ENCODE peak calls at places on chromosomes 16 and 17, in ten cellular contexts. N, M, W, P, G, C, I, X, R and V are unnamed samples.

GRCh38 chr17:64492481-64493109 is 4.3 kb downstream of the POLG2 start:
- DNase-seq in P (no peak), M (peak), N (no peak), W (peak), G (no peak), C (no peak), I (no peak), X (no peak), R (peak), V (no peak)

GRCh38 chr16:77690416-77690815 is 31.9 kb upstream of the NUDT7 start:
- DNase-seq in N (no peak), X (no peak), G (no peak), W (no peak), M (no peak), I (no peak), R (no peak), P (no peak), C (no peak), V (no peak)

GRCh38 chr16:68403704-68404103 is 44.6 kb downstream of the SMPD3 start:
- DNase-seq in I (no peak), W (no peak), R (no peak), X (no peak), P (no peak), N (no peak), M (no peak), C (no peak), G (no peak), V (no peak)

GRCh38 chr17:1629647-1630310 is 1.1 kb upstream of the SLC43A2 start:
- DNase-seq in R (peak), I (peak), C (peak), M (peak), N (peak), P (no peak), W (peak), G (peak), X (no peak), V (peak)

GRCh38 chr17:65088621-65089385 is 32.3 kb upstream of the GNA13 start:
- DNase-seq in C (no peak), I (no peak), W (no peak), X (no peak), M (no peak), G (no peak), N (no peak), R (no peak), P (no peak), V (no peak)

GRCh38 chr17:64165347-64165746 is 35.4 kb upstream of the ERN1 start:
- DNase-seq in M (no peak), I (no peak), C (no peak), X (no peak), G (peak), P (no peak), N (no peak), R (no peak), W (no peak), V (no peak)

GRCh38 chr17:77651983-77652382 is 306.5 kb upstream of the TNRC6C start:
- DNase-seq in R (no peak), C (no peak), I (no peak), X (no peak), W (no peak), M (no peak), N (no peak), P (no peak), G (no peak), V (no peak)

GRCh38 chr17:3032258-3033247 is 30.9 kb downstream of the OR1D5 start:
- DNase-seq in P (no peak), I (no peak), N (no peak), M (no peak), C (no peak), W (no peak), G (peak), X (no peak), R (no peak), V (no peak)

GRCh38 chr17:17097763-17098345 is 55.6 kb downstream of the MPRIP start:
- DNase-seq in P (no peak), I (no peak), C (no peak), X (no peak), N (no peak), G (no peak), R (no peak), M (no peak), W (no peak), V (no peak)

GRCh38 chr16:72978212-72978611 is 69.7 kb downstream of the ZFHX3 start:
- DNase-seq in X (no peak), N (no peak), I (no peak), R (peak), P (no peak), C (no peak), W (no peak), M (no peak), G (no peak), V (no peak)

GRCh38 chr17:66564992-66565465 is 262.6 kb downstream of the PRKCA start:
- DNase-seq in X (no peak), P (no peak), G (no peak), C (no peak), I (no peak), R (peak), W (no peak), N (no peak), M (no peak), V (no peak)

GRCh38 chr17:7838291-7839075 is 4.5 kb downstream of the KDM6B start:
- DNase-seq in M (peak), X (no peak), G (peak), W (peak), N (peak), C (peak), P (no peak), R (peak), I (no peak), V (no peak)

GRCh38 chr16:12295395-12295794 is 318.9 kb downstream of the SNX29 start:
- DNase-seq in P (no peak), I (no peak), R (no peak), G (no peak), M (no peak), W (no peak), N (no peak), X (no peak), C (no peak), V (no peak)

GRCh38 chr17:59001158-59001814 is 105.4 kb downstream of the TRIM37 start:
- DNase-seq in P (no peak), I (peak), N (peak), R (peak), C (no peak), W (peak), X (no peak), M (peak), G (peak), V (peak)

GRCh38 chr16:7853197-7853596 is 520.6 kb downstream of the RBFOX1 start:
- DNase-seq in W (no peak), C (no peak), G (no peak), N (no peak), M (no peak), P (no peak), I (no peak), R (no peak), X (no peak), V (no peak)

GRCh38 chr16:22262460-22262859 is 34.7 kb upstream of the POLR3E start:
- DNase-seq in G (no peak), C (no peak), N (no peak), X (no peak), P (no peak), I (no peak), R (peak), M (no peak), W (no peak), V (no peak)

GRCh38 chr16:61900482-61900881 is 135.8 kb downstream of the CDH8 start:
- DNase-seq in W (no peak), R (peak), M (no peak), C (no peak), N (no peak), I (no peak), P (no peak), G (no peak), X (peak), V (no peak)

GRCh38 chr16:17339764-17340541 is 130.8 kb downstream of the XYLT1 start:
- DNase-seq in R (no peak), N (peak), C (peak), I (peak), M (no peak), G (no peak), P (no peak), X (no peak), W (no peak), V (no peak)

GRCh38 chr17:19567216-19568015 is 33.8 kb downstream of the SLC47A1 start:
- DNase-seq in R (no peak), G (no peak), P (no peak), W (no peak), M (no peak), X (no peak), C (no peak), N (no peak), I (no peak), V (no peak)
- TF ChIP-seq CTCF in R (no peak), G (no peak), P (no peak), W (no peak), M (no peak), X (no peak), C (no peak), N (no peak), I (no peak), V (no peak)

GRCh38 chr16:55543470-55543869 is 23.0 kb upstream of the CAPNS2 start:
- DNase-seq in W (no peak), C (peak), I (no peak), R (peak), G (no peak), M (peak), N (no peak), P (no peak), X (no peak), V (no peak)
- TF ChIP-seq CTCF in W (no peak), C (peak), I (peak), R (peak), G (peak), M (no peak), N (peak), P (peak), X (peak), V (no peak)

DNA sequence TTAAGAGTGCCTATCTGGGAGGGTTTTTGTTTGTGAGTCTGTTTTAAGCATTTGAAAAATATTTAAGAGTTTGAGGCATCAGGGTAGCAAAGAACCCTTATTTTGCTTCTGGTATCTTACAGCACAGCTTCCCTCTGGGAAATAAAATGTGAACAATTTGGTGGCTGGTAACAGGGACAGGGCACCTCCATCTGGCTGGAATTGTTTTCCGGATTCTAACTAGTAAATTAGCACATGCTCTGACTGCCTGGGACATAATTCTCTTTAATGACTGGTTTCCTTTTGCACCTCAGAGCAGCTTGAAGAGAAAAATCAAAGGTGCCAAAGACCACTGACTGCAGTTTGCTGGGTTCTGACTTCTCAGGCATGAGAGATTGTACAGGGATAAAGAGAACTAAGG is 469.1 kb downstream of the GRIN2A start:
- DNase-seq in N (no peak), W (no peak), R (no peak), X (no peak), I (no peak), P (no peak), M (no peak), G (no peak), C (no peak), V (no peak)
- TF ChIP-seq CTCF in N (no peak), W (no peak), R (no peak), X (no peak), I (no peak), P (no peak), M (no peak), G (no peak), C (no peak), V (no peak)

GRCh38 chr16:55042556-55043432 is 112.1 kb downstream of the IRX5 start:
- DNase-seq in G (no peak), R (no peak), X (no peak), I (no peak), M (no peak), W (no peak), N (no peak), C (no peak), P (no peak), V (no peak)

GRCh38 chr16:55045329-55046145 is 114.9 kb downstream of the IRX5 start:
- DNase-seq in I (no peak), G (no peak), N (no peak), X (no peak), M (no peak), R (no peak), C (no peak), W (no peak), P (no peak), V (no peak)

GRCh38 chr16:55044366-55044975 is 113.8 kb downstream of the IRX5 start:
- DNase-seq in P (no peak), C (no peak), G (no peak), R (no peak), N (no peak), M (no peak), X (no peak), I (no peak), W (no peak), V (no peak)

GRCh38 chr16:55041540-55042234 is 111.0 kb downstream of the IRX5 start:
- DNase-seq in I (no peak), W (no peak), N (no peak), G (no peak), M (no peak), C (no peak), R (no peak), X (no peak), P (no peak), V (no peak)

GRCh38 chr16:55043499-55043898 is 112.8 kb downstream of the IRX5 start:
- DNase-seq in C (no peak), R (no peak), W (no peak), N (no peak), M (peak), G (no peak), X (no peak), I (no peak), P (no peak), V (no peak)
- TF ChIP-seq CTCF in C (no peak), R (no peak), W (no peak), N (no peak), M (peak), G (no peak), X (no peak), I (no peak), P (no peak), V (no peak)

GRCh38 chr17:57672205-57672632 is 72.9 kb downstream of the CCDC182 start:
- DNase-seq in C (no peak), P (no peak), R (peak), G (no peak), M (peak), N (no peak), X (peak), W (peak), I (no peak), V (no peak)
- TF ChIP-seq CTCF in C (no peak), P (no peak), R (no peak), G (no peak), M (no peak), N (no peak), X (peak), W (peak), I (no peak), V (no peak)